ENCODE peak calls at places on chromosomes 2 and 18, in eight cellular contexts. N, J, R, U, A, Z, Q and X are unnamed samples.

GRCh38 chr2:145379934-145380333 is 860.0 kb upstream of the ZEB2 start:
- DNase-seq in N (no peak), U (no peak), Z (no peak), A (no peak), J (no peak), Q (no peak), R (no peak), X (no peak)

GRCh38 chr18:73552171-73552570 is 595.5 kb downstream of the FBXO15 start:
- DNase-seq in Z (no peak), U (no peak), Q (no peak), R (no peak), N (no peak), A (no peak), J (no peak), X (no peak)

GRCh38 chr18:908631-909621 is 4.3 kb downstream of the ADCYAP1 start:
- DNase-seq in Q (no peak), J (no peak), A (peak; percentile 73), R (no peak), U (no peak), N (peak; percentile 22), Z (peak; percentile 21), X (no peak)

GRCh38 chr2:222038086-222038802 is 260.6 kb downstream of the PAX3 start:
- DNase-seq in R (no peak), Q (no peak), J (no peak), Z (peak; percentile 7), U (no peak), A (no peak), N (no peak), X (no peak)

GRCh38 chr18:61435064-61435652 is 101.9 kb downstream of the CDH20 start:
- DNase-seq in R (no peak), N (no peak), J (peak; percentile 36), A (peak; percentile 52), Z (no peak), Q (no peak), U (peak; percentile 7), X (no peak)

GRCh38 chr2:1625281-1626001 is 118.9 kb downstream of the PXDN start:
- DNase-seq in Z (no peak), Q (peak; percentile 74), N (no peak), R (no peak), J (peak; percentile 92), A (peak; percentile 83), U (no peak), X (no peak)

GRCh38 chr2:74381751-74382150 is 1.6 kb upstream of the DCTN1 start:
- DNase-seq in N (no peak), J (no peak), A (no peak), R (no peak), Q (no peak), U (no peak), Z (no peak), X (no peak)

GRCh38 chr2:207854484-207855386 is 85.0 kb upstream of the FZD5 start:
- DNase-seq in R (no peak), U (no peak), A (no peak), J (no peak), Z (no peak), N (no peak), Q (peak; percentile 33), X (no peak)

GRCh38 chr2:20350105-20350712 is 435 bp downstream of the PUM2 start:
- DNase-seq in Q (no peak), A (no peak), Z (peak; percentile 49), U (peak; percentile 59), R (peak; percentile 58), J (peak; percentile 60), N (peak; percentile 79), X (peak; percentile 66)